ENCODE peak calls at places on chromosomes 16 and 17, in nine cellular contexts. C is colonic mucosa, E is left ventricle myocardium inferior, Q is fibroblast of mammary gland, P is HFF-Myc, U is mucosa of descending colon, A is uterus, Z is nephron progenitor cell, S is GM13977. V is an unnamed sample.

GRCh38 chr17:44673893-44674292 is 15.7 kb downstream of the CCDC43 start:
- DNase-seq in C (no peak), A (no peak), E (no peak), Q (no peak), P (no peak), Z (no peak), S (no peak), U (no peak), V (no peak)

GRCh38 chr17:81814748-81815645 is 11.0 kb downstream of the GCGR start:
- DNase-seq in E (no peak), C (no peak), A (no peak), S (no peak), P (no peak), U (no peak), Q (no peak), Z (no peak), V (no peak)

GRCh38 chr16:10752843-10753523 is 9.3 kb downstream of the NUBP1 start:
- DNase-seq in P (no peak), Q (no peak), C (peak), A (no peak), S (peak), E (peak), U (no peak), Z (no peak), V (no peak)

GRCh38 chr16:12329246-12329995 is 352.9 kb downstream of the SNX29 start:
- DNase-seq in Q (no peak), P (no peak), A (no peak), C (no peak), S (no peak), Z (no peak), U (no peak), E (no peak), V (no peak)

GRCh38 chr16:89695086-89695874 is 6.2 kb downstream of the SPATA2L start:
- DNase-seq in A (no peak), E (no peak), C (no peak), Q (no peak), Z (no peak), S (no peak), P (no peak), U (peak), V (no peak)

GRCh38 chr17:20948984-20949777 is 93.6 kb downstream of the USP22 start:
- DNase-seq in E (no peak), S (no peak), Z (no peak), A (no peak), P (no peak), Q (no peak), C (no peak), U (no peak), V (no peak)

GRCh38 chr17:2011421-2012371 is 13.4 kb downstream of the RTN4RL1 start:
- DNase-seq in S (no peak), U (no peak), A (no peak), C (no peak), Q (peak), E (no peak), P (no peak), Z (no peak), V (no peak)

GRCh38 chr17:1137465-1137894 is 42.3 kb downstream of the ABR start:
- DNase-seq in U (peak), C (peak), Q (no peak), A (no peak), E (no peak), Z (no peak), P (no peak), S (no peak), V (no peak)

GRCh38 chr17:37475713-37476420 is 13.8 kb upstream of the DUSP14 start:
- DNase-seq in U (no peak), E (no peak), Q (no peak), S (no peak), P (no peak), Z (no peak), A (no peak), C (no peak), V (no peak)

GRCh38 chr16:85286970-85287814 is 174.9 kb upstream of the CIBAR2 start:
- DNase-seq in E (peak), C (no peak), A (no peak), U (no peak), Z (peak), P (no peak), S (no peak), Q (peak), V (no peak)

GRCh38 chr16:272633-273546 is 2.9 kb downstream of the RGS11 start:
- DNase-seq in Q (no peak), C (no peak), A (no peak), P (no peak), E (no peak), U (no peak), Z (no peak), S (no peak), V (no peak)

GRCh38 chr16:70704586-70704985 is 18.7 kb upstream of the MTSS2 start:
- DNase-seq in Q (no peak), Z (no peak), S (no peak), E (no peak), P (no peak), A (peak), C (no peak), U (no peak), V (no peak)

GRCh38 chr17:74132354-74132753 is 71.1 kb upstream of the RPL38 start:
- DNase-seq in P (no peak), Q (no peak), E (no peak), S (no peak), A (no peak), Z (no peak), U (no peak), C (no peak), V (no peak)

GRCh38 chr17:65064452-65065019 is 8.0 kb upstream of the GNA13 start:
- DNase-seq in C (no peak), P (no peak), Z (no peak), S (no peak), A (no peak), Q (peak), E (no peak), U (no peak), V (no peak)

GRCh38 chr16:64627781-64628180 is 494.1 kb downstream of the CDH11 start:
- DNase-seq in S (no peak), U (no peak), A (no peak), Q (no peak), Z (no peak), C (no peak), E (peak), P (no peak), V (no peak)

GRCh38 chr17:79619196-79619595 is 8.3 kb upstream of the RBFOX3 start:
- DNase-seq in P (no peak), U (peak), Q (no peak), Z (no peak), A (peak), E (peak), S (no peak), C (no peak), V (no peak)

GRCh38 chr16:53822936-53823529 is 119.1 kb downstream of the FTO start:
- DNase-seq in C (no peak), E (no peak), Z (no peak), Q (no peak), S (peak), U (no peak), P (no peak), A (no peak), V (no peak)

GRCh38 chr16:67115649-67116048 is 5.9 kb downstream of the PHAF1 start:
- DNase-seq in S (no peak), C (no peak), P (no peak), U (no peak), Q (peak), A (no peak), Z (no peak), E (no peak), V (no peak)

GRCh38 chr16:77739493-77739892 is 17.2 kb downstream of the NUDT7 start:
- DNase-seq in C (no peak), E (no peak), P (no peak), S (no peak), A (no peak), Z (no peak), Q (peak), U (no peak), V (no peak)

GRCh38 chr17:11486726-11487310 is 111.5 kb upstream of the DNAH9 start:
- DNase-seq in U (no peak), Z (no peak), S (no peak), Q (no peak), E (no peak), C (no peak), P (no peak), A (no peak), V (no peak)

GRCh38 chr17:43015579-43015978 is 6.6 kb downstream of the VAT1 start:
- DNase-seq in A (peak), Z (no peak), U (no peak), E (peak), Q (peak), P (no peak), C (no peak), S (no peak), V (no peak)

GRCh38 chr16:58582971-58583765 is 46.5 kb downstream of the CNOT1 start:
- DNase-seq in Z (no peak), A (no peak), E (no peak), S (no peak), Q (no peak), U (no peak), C (no peak), P (no peak), V (no peak)

GRCh38 chr17:8087942-8088230 is 370 bp upstream of the ALOX12B start:
- DNase-seq in U (no peak), Q (no peak), E (no peak), S (no peak), A (no peak), C (no peak), P (no peak), Z (no peak), V (no peak)

GRCh38 chr17:69524854-69525253 is 110.4 kb downstream of the MAP2K6 start:
- DNase-seq in S (no peak), C (no peak), E (no peak), Z (no peak), Q (no peak), A (no peak), U (no peak), P (no peak), V (no peak)
- TF ChIP-seq CTCF in S (no peak), C (no peak), E (no peak), Z (no peak), Q (peak), A (no peak), U (no peak), P (no peak), V (no peak)

GRCh38 chr16:3608069-3608468 is 3.3 kb downstream of the SLX4 start:
- DNase-seq in Z (no peak), U (no peak), A (no peak), P (no peak), Q (no peak), C (no peak), S (no peak), E (no peak), V (no peak)

GRCh38 chr16:3610698-3611144 is 685 bp downstream of the SLX4 start:
- DNase-seq in C (no peak), P (no peak), U (no peak), E (no peak), Q (no peak), S (peak), Z (no peak), A (no peak), V (no peak)

GRCh38 chr16:3612510-3613466 is 1.4 kb upstream of the SLX4 start:
- DNase-seq in Q (peak), C (no peak), P (no peak), E (no peak), Z (no peak), U (no peak), A (no peak), S (no peak), V (no peak)

GRCh38 chr16:3609895-3610697 is 1.3 kb downstream of the SLX4 start:
- DNase-seq in P (no peak), A (no peak), S (no peak), C (no peak), E (no peak), U (no peak), Z (no peak), Q (no peak), V (no peak)

GRCh38 chr16:3611145-3611977 is at the start of gene SLX4:
- DNase-seq in Q (peak), S (peak), E (peak), P (peak), Z (peak), U (peak), C (peak), A (peak), V (peak)
- TF ChIP-seq CTCF in Q (no peak), S (no peak), E (no peak), P (no peak), Z (no peak), U (no peak), C (no peak), A (no peak), V (no peak)

DNA sequence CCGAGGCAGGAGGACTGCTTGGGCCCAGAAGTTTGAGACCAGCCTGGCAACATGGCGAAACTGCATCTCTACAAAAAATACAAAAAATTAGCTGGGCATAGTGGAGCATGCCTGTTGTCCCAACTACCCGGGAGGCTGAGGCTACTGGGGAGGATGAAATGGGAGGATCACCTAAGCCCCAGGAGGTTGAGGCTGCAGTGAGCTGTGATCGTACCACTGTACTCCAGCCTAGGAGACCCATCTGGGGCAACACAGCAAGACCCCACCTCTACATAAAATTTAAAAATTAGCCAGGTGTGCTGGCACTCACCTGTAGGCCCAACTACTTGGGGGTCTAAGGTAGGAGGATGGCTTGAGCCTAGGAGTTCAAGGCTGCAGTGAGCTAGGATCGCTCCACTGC is 1.8 kb downstream of the PAM16 start:
- DNase-seq in S (no peak), P (no peak), Q (no peak), Z (no peak), A (no peak), E (no peak), U (no peak), C (no peak), V (no peak)
- TF ChIP-seq CTCF in S (no peak), P (no peak), Q (no peak), Z (no peak), A (no peak), E (no peak), U (no peak), C (no peak), V (no peak)

GRCh38 chr17:29620779-29621500 is 1.8 kb downstream of the CORO6 start:
- DNase-seq in U (no peak), Z (no peak), C (no peak), Q (no peak), P (no peak), E (no peak), S (no peak), A (no peak), V (no peak)

GRCh38 chr17:29618272-29619065 is 4.2 kb downstream of the CORO6 start:
- DNase-seq in Z (no peak), A (no peak), U (no peak), Q (no peak), S (no peak), C (no peak), P (no peak), E (no peak), V (no peak)

GRCh38 chr17:29620271-29620670 is 2.4 kb downstream of the CORO6 start:
- DNase-seq in C (no peak), Q (peak), P (no peak), Z (no peak), U (no peak), A (no peak), S (no peak), E (no peak), V (no peak)

GRCh38 chr17:29617481-29618271 is 5.0 kb downstream of the CORO6 start:
- DNase-seq in A (peak), E (peak), Q (peak), Z (peak), P (no peak), S (peak), C (peak), U (peak), V (no peak)

DNA sequence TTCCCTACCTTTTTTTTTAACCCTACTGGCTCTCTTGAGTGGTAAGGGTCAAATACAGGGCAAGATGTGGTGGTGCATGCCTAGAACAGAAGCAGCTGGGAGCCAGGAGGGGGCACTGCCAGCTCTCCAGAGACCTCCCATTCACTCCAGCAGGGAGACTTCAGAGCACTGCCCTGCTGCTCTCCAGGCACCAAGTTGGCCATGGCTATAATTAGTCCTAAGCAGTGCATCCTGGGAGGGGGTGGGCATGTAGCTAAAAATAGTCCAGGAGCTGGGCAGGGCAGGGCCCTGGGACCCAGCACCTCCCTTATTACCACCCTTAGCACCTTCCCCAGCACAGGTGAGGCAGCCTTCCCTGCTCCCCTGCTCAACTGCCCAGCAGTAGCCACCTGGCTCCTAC is 3.5 kb downstream of the CORO6 start:
- DNase-seq in A (no peak), P (no peak), Q (peak), E (no peak), C (no peak), Z (no peak), S (no peak), U (no peak), V (no peak)
- TF ChIP-seq CTCF in A (no peak), P (peak), Q (peak), E (peak), C (no peak), Z (no peak), S (peak), U (no peak), V (no peak)

DNA sequence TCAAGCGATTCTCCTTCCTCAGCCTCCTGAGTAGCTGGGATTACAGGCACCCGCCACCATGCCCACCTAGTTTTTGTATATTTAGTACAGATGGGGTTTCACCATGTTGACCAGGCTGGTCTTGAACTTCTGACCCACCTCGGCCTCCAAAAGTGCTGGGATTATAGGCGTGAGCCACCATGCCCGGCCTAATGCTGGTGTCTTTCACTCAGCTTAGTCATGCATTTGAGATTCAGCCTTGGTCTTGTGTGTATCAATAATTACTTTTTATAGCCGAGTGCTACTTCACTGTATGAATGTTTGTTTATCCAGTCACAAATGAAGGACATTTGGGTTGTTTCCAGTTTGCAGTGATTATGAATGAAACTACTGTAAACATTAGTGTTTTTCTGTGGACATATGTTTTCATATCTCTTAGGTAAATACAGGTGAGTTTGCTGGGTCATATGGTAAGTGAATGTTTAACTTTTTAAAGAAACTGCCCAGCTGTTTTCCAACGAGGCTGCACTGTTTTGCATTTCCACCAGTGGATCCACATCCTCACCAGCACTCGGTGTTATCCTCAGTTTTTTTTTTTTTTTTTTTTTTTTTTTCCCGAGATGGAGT is 11.0 kb upstream of the PLCG2 start:
- DNase-seq in C (no peak), Z (no peak), A (no peak), U (no peak), E (no peak), S (no peak), P (no peak), Q (no peak), V (no peak)
- TF ChIP-seq CTCF in C (no peak), Z (no peak), A (no peak), U (no peak), E (no peak), S (no peak), P (no peak), Q (no peak), V (no peak)

GRCh38 chr17:82926716-82927115 is 86.9 kb upstream of the ZNF750 start:
- DNase-seq in E (no peak), Z (no peak), P (no peak), S (no peak), C (no peak), Q (no peak), U (no peak), A (no peak), V (no peak)

GRCh38 chr17:82924214-82924613 is 84.4 kb upstream of the ZNF750 start:
- DNase-seq in U (no peak), E (no peak), Z (no peak), Q (no peak), C (no peak), P (no peak), S (no peak), A (no peak), V (no peak)

GRCh38 chr17:82926081-82926480 is 86.3 kb upstream of the ZNF750 start:
- DNase-seq in E (no peak), Q (no peak), U (no peak), A (no peak), S (no peak), P (no peak), Z (no peak), C (no peak), V (no peak)

GRCh38 chr17:82924812-82925211 is 85.0 kb upstream of the ZNF750 start:
- DNase-seq in Z (no peak), U (no peak), P (no peak), Q (no peak), C (no peak), E (no peak), A (no peak), S (no peak), V (no peak)

GRCh38 chr17:82925336-82925735 is 85.5 kb upstream of the ZNF750 start:
- DNase-seq in U (no peak), Z (no peak), P (no peak), A (no peak), Q (no peak), C (no peak), S (no peak), E (no peak), V (no peak)
- TF ChIP-seq CTCF in U (no peak), Z (no peak), P (no peak), A (no peak), Q (no peak), C (no peak), S (no peak), E (no peak), V (no peak)

GRCh38 chr16:2082171-2082982 is 34.6 kb downstream of the TSC2 start:
- DNase-seq in U (peak), E (no peak), S (no peak), C (peak), A (peak), Z (peak), P (no peak), Q (peak), V (no peak)
- TF ChIP-seq CTCF in U (no peak), E (peak), S (no peak), C (no peak), A (no peak), Z (no peak), P (no peak), Q (no peak), V (no peak)

DNA sequence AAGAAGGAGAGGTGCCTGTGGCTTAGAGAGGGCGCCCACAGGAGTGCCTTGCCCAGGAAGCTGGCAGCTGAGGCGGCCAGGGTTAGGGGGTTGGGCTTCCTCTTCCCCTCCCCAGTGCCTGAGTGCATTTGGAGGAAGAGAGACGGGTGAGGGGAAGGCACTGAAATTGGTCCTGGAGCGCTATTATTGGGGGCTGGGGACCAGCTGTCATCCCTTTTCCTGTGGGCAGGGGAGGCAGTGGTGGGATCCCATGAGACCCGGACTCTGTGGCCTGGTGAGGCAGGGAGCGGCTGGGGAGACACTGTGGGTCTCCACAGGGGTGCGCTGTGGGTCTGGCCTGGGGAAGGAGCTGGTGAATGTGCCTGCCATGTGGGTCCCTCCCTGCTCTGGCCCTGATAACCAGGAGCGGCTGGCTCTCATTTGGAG is 259.7 kb downstream of the SEC14L1 start:
- DNase-seq in Z (peak), A (no peak), C (no peak), E (peak), Q (no peak), S (peak), P (no peak), U (peak), V (no peak)
- TF ChIP-seq CTCF in Z (peak), A (peak), C (no peak), E (peak), Q (peak), S (peak), P (peak), U (no peak), V (peak)